ENCODE peak calls at places on chromosomes 2 and 18, in seven cellular contexts. R is adipocyte, W is posterior vena cava, K is AG04450, I is glutamatergic neuron, O is NCI-H2081, J is dermis blood vessel endothelial cell. V is an unnamed sample.

GRCh38 chr18:45772081-45772480 is 48.1 kb downstream of the SLC14A1 start:
- DNase-seq in J (no peak), O (no peak), K (no peak), I (no peak), R (no peak), W (no peak), V (no peak)

GRCh38 chr18:34970106-34970505 is 71.1 kb upstream of the MAPRE2 start:
- DNase-seq in I (no peak), W (no peak), O (no peak), J (no peak), R (peak), K (no peak), V (no peak)

GRCh38 chr2:109210431-109211200 is 81.6 kb downstream of the SH3RF3 start:
- DNase-seq in O (no peak), W (peak), J (peak), I (no peak), R (peak), K (no peak), V (no peak)

GRCh38 chr2:215002500-215002899 is 135.9 kb downstream of the ABCA12 start:
- DNase-seq in R (peak), O (peak), W (no peak), K (peak), I (no peak), J (peak), V (peak)

GRCh38 chr2:69017080-69017479 is 4.1 kb downstream of the ANTXR1 start:
- DNase-seq in W (no peak), J (no peak), K (no peak), R (peak), I (no peak), O (no peak), V (no peak)

GRCh38 chr2:157106950-157107349 is 150.6 kb upstream of the GALNT5 start:
- DNase-seq in W (no peak), J (no peak), R (no peak), O (no peak), I (no peak), K (no peak), V (no peak)

GRCh38 chr2:162821176-162821575 is 17.4 kb downstream of the KCNH7 start:
- DNase-seq in K (no peak), R (peak), I (no peak), O (no peak), W (no peak), J (no peak), V (peak)

GRCh38 chr18:48575658-48576453 is 37.0 kb downstream of the CTIF start:
- DNase-seq in I (no peak), K (no peak), W (no peak), O (no peak), R (no peak), J (no peak), V (no peak)

GRCh38 chr2:213806125-213806726 is 522.0 kb downstream of the SPAG16 start:
- DNase-seq in J (peak), R (peak), K (no peak), I (no peak), O (peak), W (no peak), V (peak)

GRCh38 chr2:8527031-8527430 is 154.8 kb upstream of the ID2 start:
- DNase-seq in I (no peak), J (no peak), K (no peak), W (no peak), R (no peak), O (no peak), V (no peak)

GRCh38 chr2:237650455-237650850 is 23.1 kb downstream of the LRRFIP1 start:
- DNase-seq in I (no peak), R (no peak), J (no peak), O (no peak), K (no peak), W (no peak), V (no peak)

GRCh38 chr2:113700186-113700841 is 56.1 kb downstream of the SLC35F5 start:
- DNase-seq in K (no peak), O (no peak), R (no peak), W (no peak), I (no peak), J (peak), V (no peak)

GRCh38 chr2:168705534-168706470 is 96.6 kb upstream of the NOSTRIN start:
- DNase-seq in K (no peak), W (no peak), O (no peak), I (no peak), J (peak), R (peak), V (no peak)

GRCh38 chr2:190343170-190343499 is 254 bp upstream of the INPP1 start:
- DNase-seq in W (no peak), I (no peak), J (no peak), O (no peak), R (no peak), K (no peak), V (no peak)

GRCh38 chr18:63440219-63440618 is 17.9 kb upstream of the VPS4B start:
- DNase-seq in I (no peak), W (no peak), J (no peak), O (no peak), R (peak), K (no peak), V (no peak)

GRCh38 chr2:154133823-154134222 is 262.1 kb downstream of the GALNT13 start:
- DNase-seq in K (no peak), W (no peak), I (no peak), O (no peak), R (no peak), J (no peak), V (no peak)

GRCh38 chr2:18903750-18904149 is 314.4 kb upstream of the NT5C1B start:
- DNase-seq in I (no peak), R (no peak), K (no peak), O (no peak), W (no peak), J (no peak), V (no peak)

GRCh38 chr2:145068509-145068908 is 548.6 kb upstream of the ZEB2 start:
- DNase-seq in W (no peak), I (no peak), K (no peak), J (no peak), R (peak), O (no peak), V (no peak)

GRCh38 chr2:20609995-20610357 is 40.9 kb downstream of the HS1BP3 start:
- DNase-seq in O (no peak), J (no peak), W (peak), K (no peak), I (peak), R (no peak), V (no peak)

GRCh38 chr2:19288291-19288690 is 70.1 kb downstream of the OSR1 start:
- DNase-seq in R (no peak), O (no peak), J (no peak), I (no peak), W (no peak), K (no peak), V (no peak)

GRCh38 chr2:55232863-55233657 is 572 bp downstream of the RPS27A start:
- DNase-seq in J (peak), W (no peak), O (peak), K (no peak), R (peak), I (peak), V (no peak)

GRCh38 chr2:60530660-60531276 is 22.7 kb downstream of the BCL11A start:
- DNase-seq in O (peak), K (no peak), I (peak), R (no peak), W (no peak), J (no peak), V (no peak)

GRCh38 chr2:172131713-172132555 is 29.2 kb upstream of the DLX2 start:
- DNase-seq in W (no peak), R (no peak), O (no peak), I (no peak), J (no peak), K (no peak), V (no peak)

GRCh38 chr2:2667690-2668089 is 336.6 kb upstream of the MYT1L start:
- DNase-seq in K (no peak), W (no peak), R (no peak), J (no peak), I (no peak), O (no peak), V (no peak)

GRCh38 chr18:25464211-25464610 is 112.2 kb upstream of the ZNF521 start:
- DNase-seq in J (no peak), R (peak), I (no peak), K (peak), O (no peak), W (no peak), V (no peak)

GRCh38 chr2:47065771-47066380 is 89.2 kb downstream of the STPG4 start:
- DNase-seq in I (no peak), O (no peak), R (peak), W (no peak), J (peak), K (peak), V (no peak)

GRCh38 chr2:13046557-13047165 is 329.9 kb downstream of the TRIB2 start:
- DNase-seq in K (no peak), O (no peak), R (peak), W (no peak), J (peak), I (no peak), V (no peak)

GRCh38 chr2:177466337-177467195 is 74.0 kb downstream of the AGPS start:
- DNase-seq in I (no peak), K (no peak), O (no peak), R (no peak), J (peak), W (no peak), V (no peak)

GRCh38 chr2:10620481-10620880 is 69.3 kb downstream of the NOL10 start:
- DNase-seq in W (no peak), I (no peak), K (peak), R (peak), J (no peak), O (no peak), V (peak)

GRCh38 chr2:12619975-12620374 is 96.8 kb upstream of the TRIB2 start:
- DNase-seq in O (no peak), R (peak), J (no peak), K (peak), W (peak), I (no peak), V (no peak)

GRCh38 chr2:222604749-222605515 is 51.0 kb downstream of the FARSB start:
- DNase-seq in W (no peak), K (no peak), R (no peak), J (no peak), I (no peak), O (no peak), V (no peak)

GRCh38 chr2:3981446-3981845 is 278.1 kb downstream of the DCDC2C start:
- DNase-seq in O (no peak), K (no peak), J (no peak), I (no peak), W (no peak), R (no peak), V (no peak)